ENCODE peak calls at places on chromosome 17, in nine cellular contexts. V is AG10803; R is activated CD4-positive, alpha-beta T cell treated with anti-CD3 and anti-CD28 coated beads for 1 hour; Y is GOT3; A is bronchial epithelial cell; P is activated T-helper 9 cell treated with anti-CD3 and anti-CD28 coated beads, Interleukin-2, amount 50 U/mL, for 16 hours; X is coronary artery; E is hippocampal formation; I is immature natural killer cell. C is an unnamed sample.

GRCh38 chr17:4945944-4946280 is 2.4 kb downstream of the PFN1 start:
- DNase-seq in P (no peak), V (no peak), A (no peak), E (no peak), X (no peak), R (no peak), I (no peak), Y (no peak), C (no peak)

GRCh38 chr17:46929413-46929812 is 6.5 kb downstream of the GOSR2 start:
- DNase-seq in X (no peak), Y (no peak), E (no peak), P (no peak), V (peak), I (no peak), R (no peak), A (peak), C (no peak)

GRCh38 chr17:47009759-47010594 is 30.9 kb upstream of the RPRML start:
- DNase-seq in A (no peak), I (no peak), Y (no peak), V (no peak), R (no peak), X (no peak), E (no peak), P (no peak), C (no peak)

GRCh38 chr17:27466376-27466747 is 10.1 kb downstream of the KSR1 start:
- DNase-seq in P (no peak), E (no peak), X (no peak), R (no peak), I (no peak), A (no peak), Y (no peak), V (no peak), C (no peak)

GRCh38 chr17:74362811-74363498 is 1.3 kb upstream of the BTBD17 start:
- DNase-seq in Y (no peak), R (no peak), P (no peak), A (no peak), X (no peak), V (no peak), E (peak), I (no peak), C (no peak)

GRCh38 chr17:16872351-16872751 is 99.6 kb downstream of the TNFRSF13B start:
- DNase-seq in Y (no peak), V (peak), P (no peak), I (no peak), R (no peak), A (no peak), E (no peak), X (no peak), C (no peak)

GRCh38 chr17:29929006-29929543 is 953 bp downstream of the SSH2 start:
- DNase-seq in R (no peak), X (no peak), V (no peak), E (no peak), A (peak), I (no peak), P (no peak), Y (no peak), C (no peak)

GRCh38 chr17:50955667-50956120 is 89.5 kb upstream of the TOB1 start:
- DNase-seq in X (no peak), A (no peak), I (no peak), R (no peak), P (no peak), Y (no peak), V (no peak), E (no peak), C (no peak)

GRCh38 chr17:39325528-39326240 is 75.7 kb downstream of the FBXL20 start:
- DNase-seq in P (no peak), R (no peak), X (no peak), Y (no peak), A (no peak), E (no peak), V (no peak), I (no peak), C (no peak)

C was measured in cortex of kidney.